ENCODE peak calls at places on chromosomes 5 and 9, in seven cellular contexts. Y is foreskin fibroblast; R is HEK293T; U is progenitor cell of endocrine pancreas; H is stimulated activated CD4-positive, alpha-beta T cell treated with anti-CD3 and anti-CD28 coated beads, TNF-alpha, amount 100 ng/mL, for 4 hours; P is naive thymus-derived CD8-positive, alpha-beta T cell; F is ELF-1. S is an unnamed sample.

GRCh38 chr5:18772475-18772874 is 1138.2 kb downstream of the TAF11L14 start:
- DNase-seq in Y (no peak), R (peak; percentile 9), U (no peak), H (no peak), P (no peak), F (peak; percentile 17), S (peak; percentile 18)

GRCh38 chr9:107665057-107665456 is 175.5 kb upstream of the KLF4 start:
- DNase-seq in Y (no peak), R (no peak), U (no peak), H (no peak), P (no peak), F (no peak), S (no peak)

GRCh38 chr5:151378616-151379015 is 31.3 kb upstream of the SLC36A2 start:
- DNase-seq in Y (no peak), R (no peak), U (no peak), H (no peak), P (no peak), F (no peak), S (no peak)

GRCh38 chr9:135255033-135255842 is 167.8 kb downstream of the OLFM1 start:
- DNase-seq in Y (no peak), R (no peak), U (no peak), H (no peak), P (no peak), F (no peak), S (peak; percentile 37)

GRCh38 chr5:125815-126214 is 33.8 kb downstream of the PLEKHG4B start:
- DNase-seq in Y (no peak), R (no peak), U (no peak), H (no peak), P (no peak), F (no peak), S (no peak)

GRCh38 chr9:131609116-131609830 is 64.0 kb downstream of the PRRT1B start:
- DNase-seq in Y (peak; percentile 65), R (no peak), U (no peak), H (no peak), P (no peak), F (peak; percentile 46), S (no peak)

GRCh38 chr5:128962211-128962610 is 3.1 kb upstream of the SLC27A6 start:
- DNase-seq in Y (no peak), R (no peak), U (no peak), H (no peak), P (no peak), F (peak; percentile 36), S (no peak)

GRCh38 chr9:136187683-136188586 is 17.0 kb downstream of the LHX3 start:
- DNase-seq in Y (no peak), R (no peak), U (no peak), H (no peak), P (no peak), F (peak; percentile 93), S (peak; percentile 5)

GRCh38 chr5:32710335-32710858 is 724 bp upstream of the NPR3 start:
- DNase-seq in Y (no peak), R (peak; percentile 21), U (peak; percentile 27), H (no peak), P (no peak), F (no peak), S (no peak)

GRCh38 chr5:154916874-154917273 is 21.1 kb downstream of the GEMIN5 start:
- DNase-seq in Y (no peak), R (no peak), U (no peak), H (no peak), P (no peak), F (no peak), S (peak; percentile 36)

GRCh38 chr9:126500600-126501382 is 112.9 kb upstream of the LMX1B start:
- DNase-seq in Y (peak; percentile 46), R (peak; percentile 79), U (peak; percentile 78), H (peak; percentile 44), P (peak; percentile 35), F (peak; percentile 97), S (peak; percentile 94)

GRCh38 chr5:41012318-41012717 is 58.8 kb downstream of the MROH2B start:
- DNase-seq in Y (no peak), R (no peak), U (no peak), H (no peak), P (no peak), F (no peak), S (peak; percentile 14)

GRCh38 chr5:143355710-143356109 is 47.8 kb downstream of the NR3C1 start:
- DNase-seq in Y (peak; percentile 86), R (peak; percentile 36), U (no peak), H (peak; percentile 24), P (peak; percentile 55), F (no peak), S (peak; percentile 72)

GRCh38 chr5:141713616-141714309 is 31.7 kb upstream of the ARAP3 start:
- DNase-seq in Y (no peak), R (no peak), U (no peak), H (no peak), P (no peak), F (peak; percentile 67), S (no peak)

GRCh38 chr5:39199335-39199734 is 20.0 kb downstream of the FYB1 start:
- DNase-seq in Y (no peak), R (no peak), U (no peak), H (no peak), P (no peak), F (no peak), S (no peak)

GRCh38 chr5:14588758-14589543 is 7.4 kb downstream of the OTULINL start:
- DNase-seq in Y (no peak), R (no peak), U (no peak), H (no peak), P (no peak), F (no peak), S (no peak)

GRCh38 chr9:1018121-1018520 is 32.0 kb upstream of the DMRT2 start:
- DNase-seq in Y (no peak), R (peak; percentile 11), U (no peak), H (no peak), P (no peak), F (peak; percentile 5), S (no peak)

GRCh38 chr9:76835571-76836283 is 70.2 kb downstream of the PRUNE2 start:
- DNase-seq in Y (peak; percentile 62), R (no peak), U (no peak), H (no peak), P (no peak), F (no peak), S (peak; percentile 28)

GRCh38 chr9:138010274-138010800 is 132.8 kb downstream of the CACNA1B start:
- DNase-seq in Y (no peak), R (no peak), U (no peak), H (no peak), P (no peak), F (no peak), S (no peak)